ENCODE peak calls at places on chromosomes 7 and 10, in six cellular contexts. P, U, Y, R, D and V are unnamed samples.

GRCh38 chr10:7942859-7943258 is 111.6 kb upstream of the GATA3 start:
- DNase-seq in R (no peak), D (no peak), Y (no peak), U (no peak), P (no peak), V (no peak)

GRCh38 chr10:119831656-119832055 is 41.0 kb downstream of the MCMBP start:
- DNase-seq in R (no peak), Y (no peak), D (no peak), P (no peak), U (no peak), V (no peak)

GRCh38 chr10:109393425-109393824 is 529.9 kb downstream of the XPNPEP1 start:
- DNase-seq in Y (no peak), R (no peak), D (no peak), P (no peak), U (no peak), V (no peak)

GRCh38 chr7:94431620-94432295 is 37.1 kb downstream of the COL1A2 start:
- DNase-seq in D (no peak), P (no peak), U (no peak), R (no peak), Y (no peak), V (no peak)

GRCh38 chr7:131893627-131894345 is 337.4 kb upstream of the PODXL start:
- DNase-seq in P (no peak), Y (no peak), U (no peak), R (no peak), D (no peak), V (no peak)

GRCh38 chr10:54796876-54797275 is 4.2 kb downstream of the PCDH15 start:
- DNase-seq in R (no peak), Y (no peak), P (no peak), U (no peak), D (no peak), V (no peak)

GRCh38 chr10:34761443-34761842 is 53.7 kb downstream of the PARD3 start:
- DNase-seq in R (no peak), D (no peak), U (no peak), Y (no peak), P (no peak), V (no peak)

GRCh38 chr10:105094048-105094447 is 453.0 kb downstream of the SORCS3 start:
- DNase-seq in R (no peak), P (no peak), D (no peak), Y (no peak), U (no peak), V (no peak)